ENCODE peak calls at places on chromosomes 7 and 10, in eight cellular contexts. V is fibroblast of lung, O is A549, Q is Karpas-422, B is mammary epithelial cell, E is heart right ventricle, Y is endothelial cell of umbilical vein, N is body of pancreas. X is an unnamed sample. For H3K9me3 and H3K4me1, the result is how much of the 10 kb centered on the place peaks cover.

GRCh38 chr10:130427216-130427722 is 291.1 kb downstream of the GLRX3 start:
- DNase-seq in V (no peak), O (no peak), Q (no peak), B (no peak), E (no peak), Y (no peak), N (no peak), X (no peak)

GRCh38 chr10:59323036-59323459 is 39.3 kb downstream of the FAM13C start:
- DNase-seq in V (peak), O (no peak), Q (no peak), B (no peak), E (no peak), Y (no peak), N (no peak), X (no peak)

GRCh38 chr10:123222832-123223231 is 68.6 kb downstream of the BUB3 start:
- DNase-seq in V (no peak), O (no peak), Q (no peak), B (no peak), E (no peak), Y (no peak), N (no peak), X (no peak)

GRCh38 chr10:90579602-90580242 is 278.1 kb downstream of the HTR7 start:
- DNase-seq in V (peak), O (no peak), Q (no peak), B (peak), E (no peak), Y (peak), N (no peak), X (peak)

GRCh38 chr7:55054252-55054651 is 35.4 kb downstream of the EGFR start:
- DNase-seq in V (no peak), O (no peak), Q (no peak), B (no peak), E (no peak), Y (no peak), N (no peak), X (no peak)

GRCh38 chr7:22549051-22549450 is 49.1 kb upstream of the STEAP1B start:
- DNase-seq in V (no peak), O (no peak), Q (no peak), B (no peak), E (no peak), Y (no peak), N (no peak), X (no peak)

GRCh38 chr7:145909956-145910611 is 206.5 kb upstream of the CNTNAP2 start:
- DNase-seq in V (peak), O (no peak), Q (peak), B (no peak), E (no peak), Y (no peak), N (no peak), X (no peak)

GRCh38 chr7:16851829-16852228 is 30.0 kb downstream of the AGR3 start:
- DNase-seq in V (no peak), O (no peak), Q (peak), B (no peak), E (no peak), Y (peak), N (no peak), X (no peak)

GRCh38 chr10:101379663-101380352 is 25.8 kb downstream of the BTRC start:
- DNase-seq in V (no peak), O (no peak), Q (no peak), B (peak), E (no peak), Y (no peak), N (no peak), X (no peak)

DNA sequence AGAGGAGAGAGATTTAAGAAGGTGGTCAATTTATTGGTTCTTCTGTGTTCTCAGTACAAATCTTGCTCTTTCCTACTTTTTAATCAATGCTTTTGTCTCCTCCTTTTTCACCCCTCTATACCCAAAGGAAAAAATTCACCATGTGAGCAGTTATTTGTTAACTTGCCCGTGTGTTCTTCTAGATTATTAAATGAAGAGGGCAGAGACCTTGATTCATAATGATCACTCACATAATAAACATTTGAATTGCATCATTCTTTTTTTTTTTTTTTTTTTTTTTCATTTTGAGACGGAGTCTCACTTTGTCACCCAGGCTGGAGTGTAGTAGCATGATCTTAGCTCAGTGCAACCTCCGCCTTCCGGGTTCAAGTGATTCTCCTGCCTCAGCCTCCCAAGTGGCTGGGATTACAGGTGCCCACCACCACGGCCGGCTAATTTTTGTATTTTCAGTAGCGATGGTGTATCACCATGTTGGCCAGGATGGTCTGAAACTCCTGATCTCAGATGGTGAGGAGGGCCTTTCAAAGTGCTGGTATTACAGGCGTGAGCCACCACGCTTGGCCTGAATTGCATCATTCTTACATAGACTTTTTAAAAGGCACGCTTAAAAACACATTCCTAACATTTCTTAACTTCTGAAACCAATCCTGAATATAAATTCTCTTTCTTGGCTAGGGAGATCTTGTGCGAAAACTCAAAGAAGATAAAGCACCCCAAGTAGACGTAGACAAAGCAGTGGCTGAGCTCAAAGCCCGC is 3.6 kb downstream of the GARS1 start:
- DNase-seq in V (peak), O (no peak), Q (no peak), B (peak), E (no peak), Y (no peak), N (no peak), X (no peak)
- H3K9me3 ChIP-seq in V (under half), O (under half), Q (under half), B (under half), E (under half), Y (under half), N (under half), X (under half)

DNA sequence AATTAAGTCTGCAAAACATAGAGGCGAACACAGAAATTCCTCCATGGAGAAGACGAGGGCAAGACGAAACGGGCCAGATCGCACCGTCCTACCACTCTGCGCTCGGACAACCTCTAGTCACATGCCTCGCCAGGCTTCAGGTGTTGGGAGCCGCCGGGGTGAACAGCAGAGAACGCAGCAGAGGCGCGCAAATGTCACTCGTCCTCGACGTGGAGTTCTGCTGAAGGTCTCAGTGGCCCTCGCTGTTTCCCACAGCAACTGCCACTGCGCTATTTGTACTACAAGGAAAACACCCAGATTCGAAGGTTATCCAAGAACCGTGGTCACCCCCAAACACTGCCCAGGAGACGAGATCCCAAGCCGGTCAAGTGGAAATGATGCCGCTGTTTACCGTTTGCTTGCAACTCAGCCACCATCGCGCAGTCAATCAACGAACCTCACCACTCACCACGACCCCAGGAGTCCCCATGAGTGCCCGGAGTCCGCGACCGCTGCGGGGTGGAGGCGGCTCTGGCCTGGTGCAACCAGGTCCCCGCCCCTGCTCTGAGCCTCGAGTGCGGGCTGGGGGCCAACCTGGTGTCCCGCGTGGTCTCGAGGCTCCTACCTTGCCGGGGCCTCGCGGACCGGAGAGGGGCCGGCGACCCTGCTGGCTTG is 9.1 kb downstream of the CTBP2 start:
- DNase-seq in V (no peak), O (no peak), Q (no peak), B (no peak), E (no peak), Y (no peak), N (no peak), X (no peak)
- H3K4me1 ChIP-seq in V (half or more), O (half or more), Q (under half), B (half or more), E (half or more), Y (half or more), N (half or more), X (half or more)

GRCh38 chr7:154676422-154677073 is 326.4 kb downstream of the PAXIP1 start:
- DNase-seq in V (no peak), O (no peak), Q (no peak), B (no peak), E (no peak), Y (no peak), N (peak), X (no peak)
- H3K9me3 ChIP-seq in V (under half), O (under half), Q (under half), B (under half), E (under half), Y (under half), N (under half), X (under half)

GRCh38 chr10:32055478-32056135 is 618 bp downstream of the KIF5B start:
- DNase-seq in V (peak), O (peak), Q (peak), B (peak), E (peak), Y (peak), N (peak), X (peak)
- H3K4me1 ChIP-seq in V (under half), O (under half), Q (under half), B (under half), E (under half), Y (under half), N (under half), X (under half)

GRCh38 chr7:138499340-138499739 is 39.3 kb downstream of the TRIM24 start:
- DNase-seq in V (no peak), O (no peak), Q (no peak), B (no peak), E (no peak), Y (no peak), N (no peak), X (no peak)

GRCh38 chr7:138492423-138492822 is 32.4 kb downstream of the TRIM24 start:
- DNase-seq in V (no peak), O (no peak), Q (no peak), B (no peak), E (no peak), Y (no peak), N (no peak), X (no peak)

GRCh38 chr7:138495485-138495884 is 35.4 kb downstream of the TRIM24 start:
- DNase-seq in V (no peak), O (no peak), Q (no peak), B (no peak), E (no peak), Y (no peak), N (no peak), X (no peak)

GRCh38 chr7:138491612-138492386 is 31.7 kb downstream of the TRIM24 start:
- DNase-seq in V (no peak), O (no peak), Q (no peak), B (no peak), E (no peak), Y (no peak), N (no peak), X (no peak)

DNA sequence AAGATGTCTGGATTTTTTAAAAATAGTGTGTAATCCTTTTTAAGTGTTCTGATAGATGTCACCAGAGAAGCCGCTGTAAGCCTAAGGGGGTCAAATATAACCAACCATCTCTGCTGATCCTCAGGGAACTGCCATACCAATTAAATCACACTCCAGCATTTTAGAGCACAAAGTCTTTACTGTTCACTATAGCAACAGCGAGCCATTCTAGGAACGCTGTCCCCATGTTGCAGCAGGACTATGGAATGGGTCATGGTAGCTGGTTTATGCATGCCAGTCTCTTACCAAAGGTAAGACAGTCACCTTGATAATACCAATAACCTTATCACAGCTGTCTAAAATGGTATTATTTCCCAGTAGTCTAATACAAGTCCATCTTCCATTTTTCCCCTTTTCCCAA is 33.5 kb downstream of the TRIM24 start:
- DNase-seq in V (no peak), O (no peak), Q (no peak), B (no peak), E (no peak), Y (no peak), N (no peak), X (no peak)
- H3K9me3 ChIP-seq in V (under half), O (under half), Q (under half), B (under half), E (under half), Y (under half), N (under half), X (under half)

GRCh38 chr10:30821994-30822692 is 192.6 kb upstream of the LYZL2 start:
- DNase-seq in V (no peak), O (no peak), Q (no peak), B (no peak), E (no peak), Y (no peak), N (no peak), X (no peak)

GRCh38 chr10:30821269-30821993 is 191.9 kb upstream of the LYZL2 start:
- DNase-seq in V (no peak), O (no peak), Q (no peak), B (no peak), E (no peak), Y (peak), N (no peak), X (peak)

GRCh38 chr10:30819306-30820190 is 190.0 kb upstream of the LYZL2 start:
- DNase-seq in V (peak), O (no peak), Q (no peak), B (no peak), E (no peak), Y (no peak), N (no peak), X (peak)

GRCh38 chr10:30818854-30819253 is 189.3 kb upstream of the LYZL2 start:
- DNase-seq in V (no peak), O (no peak), Q (no peak), B (peak), E (peak), Y (no peak), N (no peak), X (no peak)

GRCh38 chr10:30820282-30820991 is 190.9 kb upstream of the LYZL2 start:
- DNase-seq in V (peak), O (no peak), Q (no peak), B (no peak), E (no peak), Y (peak), N (no peak), X (peak)
- H3K4me1 ChIP-seq in V (under half), O (under half), Q (under half), B (under half), E (under half), Y (under half), N (under half), X (under half)

DNA sequence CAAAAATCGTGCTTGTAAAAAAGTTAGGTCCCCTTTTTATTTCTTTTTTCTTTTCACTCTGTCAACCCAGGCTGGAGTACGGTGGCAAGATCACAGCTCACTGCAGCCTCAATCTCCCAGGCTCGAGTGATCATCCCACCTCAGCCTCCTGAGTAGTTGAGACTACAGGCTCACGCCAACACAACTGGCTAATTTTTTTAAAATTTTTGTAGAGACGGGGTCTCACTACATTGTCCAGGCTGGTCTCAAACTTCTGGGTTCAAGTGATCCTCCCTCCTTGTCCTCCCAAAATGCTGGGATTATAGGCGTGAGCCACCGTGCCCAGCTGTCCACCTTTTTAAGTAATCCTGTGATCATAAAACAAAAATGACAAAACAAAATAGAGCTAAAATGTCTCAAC is 19.4 kb upstream of the ARHGAP12 start:
- DNase-seq in V (no peak), O (no peak), Q (no peak), B (no peak), E (no peak), Y (no peak), N (no peak), X (no peak)
- H3K9me3 ChIP-seq in V (under half), O (under half), Q (under half), B (under half), E (under half), Y (under half), N (under half), X (under half)

GRCh38 chr10:88417337-88417736 is 165.8 kb downstream of the RNLS start:
- DNase-seq in V (peak), O (no peak), Q (no peak), B (no peak), E (no peak), Y (no peak), N (no peak), X (no peak)

GRCh38 chr10:88415533-88416130 is 167.5 kb downstream of the RNLS start:
- DNase-seq in V (no peak), O (no peak), Q (no peak), B (no peak), E (no peak), Y (no peak), N (no peak), X (no peak)

GRCh38 chr10:88409824-88410223 is 173.3 kb downstream of the RNLS start:
- DNase-seq in V (no peak), O (no peak), Q (no peak), B (no peak), E (no peak), Y (no peak), N (no peak), X (no peak)

GRCh38 chr10:88411772-88412349 is 171.3 kb downstream of the RNLS start:
- DNase-seq in V (no peak), O (no peak), Q (no peak), B (no peak), E (no peak), Y (no peak), N (no peak), X (no peak)

DNA sequence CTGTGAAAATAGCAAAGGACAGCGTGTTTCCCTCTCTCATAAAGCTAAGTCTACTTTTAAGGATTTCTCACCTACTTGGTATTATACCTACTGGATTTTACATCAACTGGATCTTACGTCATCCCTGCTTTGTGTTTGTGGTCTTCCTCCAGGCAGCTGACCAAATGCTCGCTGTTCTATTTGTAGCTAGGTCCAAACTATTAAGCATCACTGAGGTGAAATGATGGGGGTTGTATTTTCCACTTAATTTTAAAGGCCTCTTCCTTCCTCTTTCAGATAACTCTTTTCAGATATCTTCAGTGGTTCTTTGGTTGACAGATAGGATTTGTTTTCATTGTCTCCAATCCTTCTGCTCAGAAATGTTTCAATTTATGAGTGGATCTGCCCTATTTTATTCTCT is 169.7 kb downstream of the RNLS start:
- DNase-seq in V (no peak), O (no peak), Q (no peak), B (no peak), E (no peak), Y (no peak), N (no peak), X (no peak)
- H3K4me1 ChIP-seq in V (under half), O (under half), Q (under half), B (under half), E (under half), Y (under half), N (under half), X (under half)

DNA sequence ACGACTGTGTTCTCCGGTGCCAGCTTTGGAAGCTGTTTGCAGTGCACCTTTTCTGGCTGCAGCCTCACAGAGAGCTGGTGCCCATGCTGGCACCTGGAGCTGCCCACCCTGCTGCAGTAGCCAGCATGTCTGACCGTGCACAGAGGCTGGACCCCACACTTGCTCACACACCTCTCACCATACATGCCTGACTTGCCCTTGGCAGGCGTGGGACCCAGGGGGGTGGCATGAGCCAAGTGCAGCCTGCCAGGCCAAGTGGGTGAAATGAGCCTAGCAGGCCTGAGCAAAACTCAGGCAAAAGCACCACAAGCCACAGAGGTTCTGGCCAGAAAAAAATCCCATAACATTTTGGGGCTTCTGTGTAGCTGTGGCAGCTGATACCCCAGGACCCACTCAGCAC is 258.8 kb downstream of the XPNPEP1 start:
- DNase-seq in V (no peak), O (no peak), Q (no peak), B (no peak), E (no peak), Y (no peak), N (no peak), X (no peak)
- H3K9me3 ChIP-seq in V (under half), O (under half), Q (under half), B (under half), E (under half), Y (under half), N (under half), X (under half)